ENCODE peak calls at places on chromosome 15, in six cellular contexts. G, C, E, U, N and X are unnamed samples.
A peak's percentile ranks its signal among the peaks of the same experiment; 100 is the strongest.

GRCh38 chr15:82081904-82082810 is 36.3 kb upstream of the MEX3B start:
- DNase-seq in G (no peak), C (no peak), E (no peak), U (no peak), N (no peak), X (no peak)

GRCh38 chr15:23569513-23569912 is 4.0 kb downstream of the MKRN3 start:
- DNase-seq in G (no peak), C (no peak), E (no peak), U (no peak), N (no peak), X (no peak)

GRCh38 chr15:77032052-77032646 is 37.2 kb downstream of the PSTPIP1 start:
- DNase-seq in G (no peak), C (no peak), E (no peak), U (peak; percentile 2), N (no peak), X (no peak)

GRCh38 chr15:85542488-85542887 is 162.1 kb downstream of the AKAP13 start:
- DNase-seq in G (no peak), C (no peak), E (no peak), U (no peak), N (no peak), X (no peak)

GRCh38 chr15:26867199-26868007 is 541 bp downstream of the GABRA5 start:
- DNase-seq in G (no peak), C (no peak), E (no peak), U (no peak), N (no peak), X (no peak)

GRCh38 chr15:63323798-63324651 is 46.6 kb downstream of the APH1B start:
- DNase-seq in G (no peak), C (peak; percentile 71), E (no peak), U (no peak), N (no peak), X (no peak)

GRCh38 chr15:38996111-38996541 is 431.5 kb upstream of the RASGRP1 start:
- DNase-seq in G (no peak), C (no peak), E (no peak), U (no peak), N (no peak), X (no peak)

GRCh38 chr15:61906961-61907752 is 153.1 kb downstream of the VPS13C start:
- DNase-seq in G (no peak), C (no peak), E (no peak), U (no peak), N (no peak), X (no peak)

GRCh38 chr15:71120428-71120944 is 5.2 kb downstream of the THSD4 start:
- DNase-seq in G (no peak), C (no peak), E (no peak), U (no peak), N (no peak), X (no peak)

GRCh38 chr15:91424001-91424400 is 323.9 kb downstream of the SV2B start:
- DNase-seq in G (no peak), C (no peak), E (no peak), U (no peak), N (no peak), X (no peak)

GRCh38 chr15:34729886-34730285 is 24.9 kb downstream of the GJD2 start:
- DNase-seq in G (no peak), C (no peak), E (no peak), U (no peak), N (no peak), X (no peak)

GRCh38 chr15:49044761-49045571 is 1.3 kb downstream of the SECISBP2L start:
- DNase-seq in G (no peak), C (no peak), E (no peak), U (no peak), N (no peak), X (no peak)

GRCh38 chr15:78073026-78073425 is 4.5 kb downstream of the TBC1D2B start:
- DNase-seq in G (no peak), C (no peak), E (no peak), U (no peak), N (no peak), X (no peak)

GRCh38 chr15:28106294-28107110 is 7.4 kb upstream of the OCA2 start:
- DNase-seq in G (no peak), C (no peak), E (no peak), U (no peak), N (no peak), X (peak; percentile 44)

GRCh38 chr15:41331281-41331680 is 1.1 kb downstream of the OIP5 start:
- DNase-seq in G (no peak), C (no peak), E (no peak), U (no peak), N (no peak), X (no peak)

GRCh38 chr15:32831458-32831857 is 113.7 kb downstream of the GREM1 start:
- DNase-seq in G (no peak), C (no peak), E (no peak), U (no peak), N (no peak), X (no peak)

GRCh38 chr15:38299216-38299615 is 46.6 kb downstream of the SPRED1 start:
- DNase-seq in G (no peak), C (no peak), E (no peak), U (no peak), N (no peak), X (no peak)

GRCh38 chr15:83299462-83299861 is 15.0 kb upstream of the BNC1 start:
- DNase-seq in G (no peak), C (no peak), E (no peak), U (no peak), N (no peak), X (no peak)

GRCh38 chr15:39581501-39582285 is 814 bp downstream of the THBS1 start:
- DNase-seq in G (no peak), C (peak; percentile 74), E (no peak), U (no peak), N (no peak), X (no peak)

GRCh38 chr15:99711685-99712084 is 21.6 kb downstream of the LYSMD4 start:
- DNase-seq in G (no peak), C (no peak), E (no peak), U (no peak), N (no peak), X (no peak)

GRCh38 chr15:92149029-92149428 is 244.7 kb upstream of the ST8SIA2 start:
- DNase-seq in G (no peak), C (no peak), E (no peak), U (no peak), N (no peak), X (no peak)